ENCODE peak calls at places on chromosome 1, in eight cellular contexts. V is CD8-positive, alpha-beta memory T cell; M is body of pancreas; K is AG09309; T is Panc1; Y is tibial artery; W is cardiac fibroblast; U is fibroblast of mammary gland. G is an unnamed sample.

GRCh38 chr1:181083842-181084605 is 4.5 kb upstream of the IER5 start:
- DNase-seq in M (peak; percentile 82), T (peak; percentile 67), W (peak; percentile 71), K (no peak), U (peak; percentile 68), Y (peak; percentile 74), V (peak; percentile 26), G (no peak)

GRCh38 chr1:185369786-185370185 is 52.7 kb upstream of the IVNS1ABP start:
- DNase-seq in M (no peak), K (no peak), V (no peak), Y (no peak), T (no peak), W (peak; percentile 72), U (peak; percentile 70), G (no peak)

GRCh38 chr1:185896863-185897262 is 162.7 kb downstream of the HMCN1 start:
- DNase-seq in M (no peak), T (no peak), Y (no peak), W (peak; percentile 42), V (no peak), U (peak; percentile 33), K (no peak), G (no peak)

GRCh38 chr1:194024659-194025058 is 838.2 kb upstream of the B3GALT2 start:
- DNase-seq in K (no peak), M (no peak), W (peak; percentile 68), V (no peak), T (no peak), Y (no peak), U (peak; percentile 34), G (peak; percentile 41)

GRCh38 chr1:204742676-204743075 is 57.1 kb upstream of the LRRN2 start:
- DNase-seq in V (no peak), W (no peak), M (no peak), K (no peak), T (no peak), U (no peak), Y (no peak), G (no peak)

GRCh38 chr1:59366352-59366751 is 69.5 kb downstream of the FGGY start:
- DNase-seq in V (no peak), T (no peak), Y (no peak), M (no peak), K (no peak), U (peak; percentile 55), W (peak; percentile 68), G (no peak)

GRCh38 chr1:3551711-3552110 is 59.6 kb downstream of the MEGF6 start:
- DNase-seq in T (no peak), Y (no peak), K (no peak), V (no peak), W (no peak), U (no peak), M (no peak), G (no peak)

GRCh38 chr1:161260939-161261858 is 2.7 kb downstream of the PCP4L1 start:
- DNase-seq in V (no peak), Y (no peak), M (no peak), K (no peak), U (no peak), T (no peak), W (no peak), G (no peak)

GRCh38 chr1:218463194-218464156 is 118.3 kb downstream of the TGFB2 start:
- DNase-seq in W (peak; percentile 91), T (no peak), U (peak; percentile 85), K (no peak), M (peak; percentile 68), Y (peak; percentile 80), V (no peak), G (no peak)

GRCh38 chr1:229135773-229136172 is 135.1 kb upstream of the RAB4A start:
- DNase-seq in V (no peak), M (no peak), U (no peak), T (no peak), Y (no peak), K (no peak), W (no peak), G (no peak)

GRCh38 chr1:206127336-206127735 is 10.1 kb upstream of the AVPR1B start:
- DNase-seq in U (no peak), W (no peak), Y (no peak), V (no peak), K (no peak), T (no peak), M (no peak), G (no peak)

GRCh38 chr1:149927535-149928387 is at the start of gene SF3B4:
- DNase-seq in Y (peak; percentile 97), K (peak; percentile 59), V (peak; percentile 94), W (peak; percentile 93), M (peak; percentile 97), T (no peak), U (peak; percentile 87), G (peak; percentile 67)

GRCh38 chr1:59146056-59146455 is 150.8 kb upstream of the FGGY start:
- DNase-seq in K (no peak), V (no peak), Y (no peak), U (no peak), W (no peak), M (no peak), T (no peak), G (no peak)

GRCh38 chr1:66476774-66477173 is 57.2 kb upstream of the SGIP1 start:
- DNase-seq in U (no peak), T (no peak), W (peak; percentile 54), V (no peak), Y (no peak), M (no peak), K (no peak), G (no peak)

GRCh38 chr1:184160942-184161698 is 109.6 kb downstream of the TSEN15 start:
- DNase-seq in T (no peak), M (peak; percentile 18), W (peak; percentile 75), Y (no peak), K (no peak), V (no peak), U (peak; percentile 78), G (no peak)

GRCh38 chr1:221397606-221398005 is 344.3 kb downstream of the DUSP10 start:
- DNase-seq in M (no peak), T (no peak), Y (no peak), K (no peak), U (no peak), W (no peak), V (no peak), G (no peak)

DNA sequence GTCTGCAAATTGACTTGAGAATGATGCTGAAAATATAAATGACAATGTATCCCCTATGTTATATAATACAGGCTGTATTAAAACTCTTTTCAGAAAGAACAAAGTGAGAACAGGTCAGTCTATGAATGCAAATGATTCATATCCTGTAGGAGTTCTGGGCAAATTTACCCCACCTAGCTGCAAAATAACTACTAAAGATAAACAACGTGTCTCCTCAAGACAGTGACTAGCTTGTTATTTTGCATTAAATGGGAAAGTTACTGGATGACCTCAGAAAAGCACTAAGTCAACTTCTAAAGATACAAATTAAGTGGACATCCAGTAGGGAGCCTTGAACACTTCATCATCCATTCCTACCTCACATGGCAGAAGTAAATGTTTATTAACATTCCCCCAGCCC is 11.1 kb downstream of the RNF19B start:
- DNase-seq in V (no peak), Y (no peak), K (no peak), U (peak; percentile 79), M (no peak), T (peak; percentile 82), W (peak; percentile 88), G (no peak)
- H3K4me3 ChIP-seq in V (no peak overlapping the region), Y (no peak overlapping the region), K (no peak overlapping the region), U (no peak overlapping the region), M (no peak overlapping the region), T (no peak overlapping the region), W (no peak overlapping the region), G (no peak overlapping the region)

GRCh38 chr1:31033573-31033972 is 31.9 kb downstream of the PUM1 start:
- DNase-seq in Y (no peak), W (no peak), M (no peak), U (no peak), V (no peak), T (no peak), K (no peak), G (no peak)
- H3K4me3 ChIP-seq in Y (no peak overlapping the region), W (no peak overlapping the region), M (no peak overlapping the region), U (no peak overlapping the region), V (no peak overlapping the region), T (no peak overlapping the region), K (no peak overlapping the region), G (no peak overlapping the region)

DNA sequence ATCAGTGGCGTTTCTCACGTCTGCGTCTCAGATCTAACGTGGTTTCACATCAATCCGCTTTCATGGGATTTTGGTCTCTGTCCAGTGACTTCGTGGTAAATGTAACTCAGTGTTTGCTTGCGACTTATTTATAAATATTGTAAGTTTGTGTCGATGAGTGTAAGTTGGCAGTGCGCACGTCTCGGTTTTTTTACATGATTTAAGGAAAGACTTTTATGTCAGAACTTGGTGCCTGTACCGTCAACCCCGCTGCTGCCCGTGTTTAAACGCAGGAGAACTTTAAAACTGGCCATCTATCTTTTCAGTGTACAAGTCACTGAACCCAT is 1.5 kb downstream of the B3GALT6 start:
- DNase-seq in W (no peak), K (no peak), T (no peak), Y (no peak), M (no peak), V (no peak), U (no peak), G (no peak)
- H3K4me3 ChIP-seq in W (no peak overlapping the region), K (no peak overlapping the region), T (no peak overlapping the region), Y (no peak overlapping the region), M (no peak overlapping the region), V (no peak overlapping the region), U (no peak overlapping the region), G (no peak overlapping the region)

GRCh38 chr1:6747679-6748078 is 37.6 kb upstream of the CAMTA1 start:
- DNase-seq in W (no peak), U (no peak), V (no peak), T (no peak), Y (no peak), K (no peak), M (no peak), G (no peak)

GRCh38 chr1:6745073-6745472 is 40.2 kb upstream of the CAMTA1 start:
- DNase-seq in K (no peak), W (no peak), U (no peak), V (no peak), M (no peak), T (no peak), Y (no peak), G (no peak)

GRCh38 chr1:6738987-6739386 is 37.4 kb upstream of the DNAJC11 start:
- DNase-seq in M (no peak), W (no peak), T (no peak), U (no peak), Y (no peak), V (no peak), K (no peak), G (no peak)

DNA sequence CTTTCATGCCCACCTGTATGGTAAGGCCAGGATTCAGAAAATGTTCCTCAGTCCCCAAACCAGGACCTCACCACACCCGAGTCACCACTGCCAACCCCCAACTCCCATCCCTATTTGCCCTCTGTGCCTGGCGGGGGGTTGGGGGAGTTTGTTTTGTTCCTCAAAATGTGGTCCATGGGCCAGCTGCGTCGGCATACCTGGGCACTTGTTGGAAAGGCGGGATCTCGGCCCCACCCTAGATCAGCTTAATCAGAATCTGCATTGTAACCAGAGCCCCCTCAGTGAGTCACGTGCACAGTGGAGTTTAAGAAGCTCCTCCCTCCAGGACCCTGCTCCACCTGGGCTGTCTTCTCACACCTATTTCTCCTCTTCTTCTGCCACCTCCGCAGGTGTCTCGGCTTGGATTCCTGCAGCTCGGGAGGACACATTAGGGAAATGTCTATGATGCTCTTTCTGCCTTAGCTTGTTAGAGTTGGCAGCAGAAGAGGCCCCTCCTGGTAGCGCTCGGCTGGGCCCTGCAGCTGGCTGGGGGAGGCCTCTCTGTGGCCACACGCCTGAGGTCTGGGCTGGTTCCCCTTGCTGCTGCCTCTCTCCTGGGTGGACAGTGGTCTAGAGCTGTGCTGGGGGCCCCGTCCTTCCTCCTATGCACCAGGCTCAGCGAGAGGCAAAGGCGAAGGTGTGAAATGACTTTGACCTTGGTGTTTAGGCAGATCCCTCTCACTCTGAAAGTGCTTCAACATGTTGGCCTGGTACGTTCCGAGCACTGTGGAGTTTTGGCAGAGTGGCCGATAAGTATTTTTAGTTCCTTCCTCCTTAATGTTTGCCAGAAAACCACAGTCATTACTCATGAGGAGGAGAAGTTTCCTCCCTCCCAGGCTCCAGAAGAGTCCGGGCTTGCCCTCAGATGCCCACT is 41.8 kb upstream of the CAMTA1 start:
- DNase-seq in V (no peak), M (peak; percentile 38), W (peak; percentile 84), K (peak; percentile 67), Y (peak; percentile 82), U (peak; percentile 88), T (no peak), G (peak; percentile 43)
- H3K4me3 ChIP-seq in V (no peak overlapping the region), M (no peak overlapping the region), W (no peak overlapping the region), K (peak overlapping the region; percentile 12), Y (peak overlapping the region; percentile 37), U (no peak overlapping the region), T (no peak overlapping the region), G (no peak overlapping the region)

G was measured in skeletal muscle cell.